ENCODE peak calls at places on chromosomes 6 and 20, in four cellular contexts. Y, C, I and L are unnamed samples.

GRCh38 chr6:14792118-14792955 is 453.5 kb upstream of the JARID2 start:
- DNase-seq in Y (no peak), C (no peak), I (no peak), L (no peak)

GRCh38 chr6:27296106-27296783 is 15.8 kb downstream of the POM121L2 start:
- DNase-seq in Y (no peak), C (no peak), I (no peak), L (no peak)

GRCh38 chr20:62142252-62143117 is 709 bp downstream of the PSMA7 start:
- DNase-seq in Y (no peak), C (no peak), I (no peak), L (peak)

GRCh38 chr6:163405412-163406309 is 8.9 kb upstream of the QKI start:
- DNase-seq in Y (no peak), C (peak), I (peak), L (peak)

GRCh38 chr6:119957195-119957594 is 607.6 kb upstream of the MAN1A1 start:
- DNase-seq in Y (no peak), C (no peak), I (no peak), L (no peak)

GRCh38 chr20:10922941-10923340 is 249.1 kb upstream of the JAG1 start:
- DNase-seq in Y (peak), C (no peak), I (no peak), L (no peak)

GRCh38 chr6:109660526-109660925 is 30.5 kb downstream of the AK9 start:
- DNase-seq in Y (no peak), C (no peak), I (no peak), L (no peak)

GRCh38 chr20:4711511-4711910 is 10.2 kb upstream of the PRND start:
- DNase-seq in Y (no peak), C (no peak), I (no peak), L (no peak)

GRCh38 chr6:130760006-130760405 is 67.2 kb upstream of the SMLR1 start:
- DNase-seq in Y (peak), C (no peak), I (no peak), L (no peak)

GRCh38 chr6:151276112-151276745 is 36.5 kb downstream of the AKAP12 start:
- DNase-seq in Y (peak), C (no peak), I (no peak), L (no peak)

GRCh38 chr6:15443119-15443518 is 197.2 kb downstream of the JARID2 start:
- DNase-seq in Y (peak), C (no peak), I (no peak), L (no peak)

GRCh38 chr6:1318036-1318435 is 6.1 kb downstream of the FOXQ1 start:
- DNase-seq in Y (no peak), C (no peak), I (no peak), L (no peak)

GRCh38 chr6:112457891-112458290 is 110.8 kb downstream of the RFPL4B start:
- DNase-seq in Y (no peak), C (no peak), I (no peak), L (no peak)

GRCh38 chr6:166341915-166342292 is 441 bp downstream of the SFT2D1 start:
- DNase-seq in Y (no peak), C (no peak), I (no peak), L (no peak)

GRCh38 chr20:2805682-2806350 is 5.4 kb upstream of the CPXM1 start:
- DNase-seq in Y (no peak), C (no peak), I (no peak), L (no peak)

GRCh38 chr20:63052571-63053429 is 46.0 kb upstream of the BHLHE23 start:
- DNase-seq in Y (no peak), C (no peak), I (no peak), L (no peak)

GRCh38 chr6:1470040-1470439 is 80.7 kb downstream of the FOXF2 start:
- DNase-seq in Y (no peak), C (no peak), I (no peak), L (no peak)

GRCh38 chr6:21001736-21002135 is 467.5 kb downstream of the CDKAL1 start:
- DNase-seq in Y (no peak), C (no peak), I (no peak), L (no peak)

GRCh38 chr6:157893238-157893637 is 70.2 kb downstream of the SNX9 start:
- DNase-seq in Y (no peak), C (no peak), I (no peak), L (no peak)

GRCh38 chr6:82022614-82023102 is 224.9 kb downstream of the IBTK start:
- DNase-seq in Y (peak), C (no peak), I (no peak), L (no peak)

GRCh38 chr6:44676826-44677433 is 289.4 kb downstream of the CDC5L start:
- DNase-seq in Y (no peak), C (no peak), I (no peak), L (no peak)

GRCh38 chr6:54876365-54876764 is 29.8 kb downstream of the FAM83B start:
- DNase-seq in Y (no peak), C (no peak), I (no peak), L (no peak)

GRCh38 chr6:109009761-109010612 is 84.7 kb downstream of the SESN1 start:
- DNase-seq in Y (peak), C (no peak), I (no peak), L (peak)